ENCODE peak calls at places on chromosome 4, in seven cellular contexts. A is naive thymus-derived CD4-positive, alpha-beta T cell; L is left ventricle myocardium inferior; Y is HL-60; U is CD4-positive, alpha-beta T cell; V is hypothalamus; F is bronchial epithelial cell. G is an unnamed sample.

GRCh38 chr4:182111586-182111985 is 131.6 kb upstream of the TENM3 start:
- DNase-seq in V (no peak), L (no peak), Y (no peak), A (no peak), U (no peak), F (no peak), G (no peak)

GRCh38 chr4:123941306-123941705 is 544.7 kb downstream of the SPRY1 start:
- DNase-seq in F (peak), Y (no peak), L (no peak), V (no peak), U (no peak), A (no peak), G (no peak)

GRCh38 chr4:105274090-105274489 is 127.4 kb downstream of the TET2 start:
- DNase-seq in Y (no peak), V (no peak), U (no peak), L (no peak), A (no peak), F (no peak), G (no peak)

GRCh38 chr4:6475492-6476020 is 3.1 kb upstream of the PPP2R2C start:
- DNase-seq in F (no peak), L (no peak), Y (no peak), U (no peak), A (no peak), V (no peak), G (no peak)

GRCh38 chr4:151983854-151984253 is 223.0 kb upstream of the GATB start:
- DNase-seq in Y (no peak), F (no peak), A (no peak), L (no peak), V (peak), U (no peak), G (no peak)

GRCh38 chr4:2047031-2047660 is 12.0 kb upstream of the NAT8L start:
- DNase-seq in L (no peak), V (no peak), A (no peak), F (no peak), U (no peak), Y (no peak), G (no peak)

GRCh38 chr4:164997324-164997723 is 19.9 kb upstream of the TRIM61 start:
- DNase-seq in F (no peak), L (no peak), U (no peak), A (no peak), V (no peak), Y (no peak), G (no peak)

GRCh38 chr4:75630174-75630931 is at the start of gene CDKL2:
- DNase-seq in U (peak), A (peak), L (peak), V (peak), F (peak), Y (peak), G (peak)

GRCh38 chr4:89610236-89610635 is 226.7 kb downstream of the SNCA start:
- DNase-seq in A (no peak), L (no peak), V (no peak), F (no peak), U (no peak), Y (no peak), G (no peak)

GRCh38 chr4:7828011-7828720 is 111.5 kb downstream of the AFAP1 start:
- DNase-seq in V (no peak), F (peak), L (peak), A (peak), U (peak), Y (peak), G (peak)

GRCh38 chr4:8394806-8395205 is 45.7 kb downstream of the ACOX3 start:
- DNase-seq in Y (no peak), F (no peak), U (no peak), V (peak), L (no peak), A (no peak), G (no peak)

GRCh38 chr4:112514449-112515277 is 1.3 kb downstream of the NEUROG2 start:
- DNase-seq in V (no peak), F (no peak), L (no peak), Y (no peak), U (no peak), A (no peak), G (no peak)

GRCh38 chr4:59598233-59598618 is 1601.9 kb upstream of the ADGRL3 start:
- DNase-seq in A (no peak), U (no peak), Y (no peak), F (no peak), L (no peak), V (no peak), G (no peak)

GRCh38 chr4:141587897-141588296 is 48.5 kb upstream of the IL15 start:
- DNase-seq in U (no peak), L (no peak), F (peak), Y (no peak), A (no peak), V (no peak), G (no peak)

GRCh38 chr4:140423106-140423505 is 4.3 kb downstream of the CLGN start:
- DNase-seq in A (no peak), V (no peak), U (no peak), L (no peak), Y (no peak), F (peak), G (peak)

GRCh38 chr4:111945014-111945413 is 200.2 kb upstream of the FAM241A start:
- DNase-seq in L (no peak), V (no peak), U (no peak), Y (no peak), A (no peak), F (peak), G (no peak)